ENCODE peak calls at places on chromosomes 7 and 10, in nine cellular contexts. One of them, this sample, is unnamed.

GRCh38 chr10:112934193-112934592 is 15.9 kb upstream of the TCF7L2 start:
- DNase-seq in IMR-90: no peak
- DNase-seq in brain microvascular endothelial cell: no peak
- DNase-seq in A549: no peak
- DNase-seq in Panc1: no peak
- DNase-seq in GM12878: no peak
- DNase-seq in CD8-positive, alpha-beta memory T cell: no peak
- DNase-seq in GM12865: no peak
- DNase-seq in lung: no peak
- DNase-seq in this sample: no peak

GRCh38 chr7:80703272-80703671 is 64.8 kb downstream of the CD36 start:
- DNase-seq in IMR-90: no peak
- DNase-seq in brain microvascular endothelial cell: peak; percentile 22
- DNase-seq in A549: no peak
- DNase-seq in Panc1: no peak
- DNase-seq in GM12878: no peak
- DNase-seq in CD8-positive, alpha-beta memory T cell: no peak
- DNase-seq in GM12865: no peak
- DNase-seq in lung: no peak
- DNase-seq in this sample: no peak

GRCh38 chr7:95684037-95684436 is 87.7 kb upstream of the PDK4 start:
- DNase-seq in IMR-90: peak; percentile 30
- DNase-seq in brain microvascular endothelial cell: peak; percentile 31
- DNase-seq in A549: peak; percentile 18
- DNase-seq in Panc1: peak; percentile 45
- DNase-seq in GM12878: no peak
- DNase-seq in CD8-positive, alpha-beta memory T cell: no peak
- DNase-seq in GM12865: no peak
- DNase-seq in lung: no peak
- DNase-seq in this sample: no peak

GRCh38 chr10:133461841-133462240 is 8.1 kb downstream of the SCART1 start:
- DNase-seq in IMR-90: no peak
- DNase-seq in brain microvascular endothelial cell: no peak
- DNase-seq in A549: no peak
- DNase-seq in Panc1: no peak
- DNase-seq in GM12878: no peak
- DNase-seq in CD8-positive, alpha-beta memory T cell: no peak
- DNase-seq in GM12865: no peak
- DNase-seq in lung: peak; percentile 11
- DNase-seq in this sample: no peak

GRCh38 chr10:124564881-124565280 is 103.3 kb downstream of the LHPP start:
- DNase-seq in IMR-90: no peak
- DNase-seq in brain microvascular endothelial cell: no peak
- DNase-seq in A549: no peak
- DNase-seq in Panc1: no peak
- DNase-seq in GM12878: no peak
- DNase-seq in CD8-positive, alpha-beta memory T cell: no peak
- DNase-seq in GM12865: no peak
- DNase-seq in lung: no peak
- DNase-seq in this sample: no peak

GRCh38 chr7:138705122-138705521 is 4.0 kb upstream of the SVOPL start:
- DNase-seq in IMR-90: no peak
- DNase-seq in brain microvascular endothelial cell: no peak
- DNase-seq in A549: no peak
- DNase-seq in Panc1: no peak
- DNase-seq in GM12878: no peak
- DNase-seq in CD8-positive, alpha-beta memory T cell: no peak
- DNase-seq in GM12865: no peak
- DNase-seq in lung: no peak
- DNase-seq in this sample: no peak

GRCh38 chr10:60606343-60607080 is 171.8 kb upstream of the CDK1 start:
- DNase-seq in IMR-90: peak; percentile 59
- DNase-seq in brain microvascular endothelial cell: peak; percentile 68
- DNase-seq in A549: no peak
- DNase-seq in Panc1: no peak
- DNase-seq in GM12878: no peak
- DNase-seq in CD8-positive, alpha-beta memory T cell: no peak
- DNase-seq in GM12865: no peak
- DNase-seq in lung: no peak
- DNase-seq in this sample: no peak

GRCh38 chr10:14601872-14602725 is 172.6 kb downstream of the FAM107B start:
- DNase-seq in IMR-90: peak; percentile 84
- DNase-seq in brain microvascular endothelial cell: peak; percentile 89
- DNase-seq in A549: peak; percentile 61
- DNase-seq in Panc1: no peak
- DNase-seq in GM12878: peak; percentile 62
- DNase-seq in CD8-positive, alpha-beta memory T cell: peak; percentile 45
- DNase-seq in GM12865: peak; percentile 89
- DNase-seq in lung: peak; percentile 67
- DNase-seq in this sample: no peak

GRCh38 chr7:42491106-42491505 is 254.1 kb upstream of the GLI3 start:
- DNase-seq in IMR-90: no peak
- DNase-seq in brain microvascular endothelial cell: no peak
- DNase-seq in A549: no peak
- DNase-seq in Panc1: no peak
- DNase-seq in GM12878: no peak
- DNase-seq in CD8-positive, alpha-beta memory T cell: no peak
- DNase-seq in GM12865: no peak
- DNase-seq in lung: no peak
- DNase-seq in this sample: no peak

GRCh38 chr7:70193514-70193913 is 595.2 kb downstream of the AUTS2 start:
- DNase-seq in IMR-90: peak; percentile 1
- DNase-seq in brain microvascular endothelial cell: no peak
- DNase-seq in A549: no peak
- DNase-seq in Panc1: no peak
- DNase-seq in GM12878: no peak
- DNase-seq in CD8-positive, alpha-beta memory T cell: no peak
- DNase-seq in GM12865: peak; percentile 39
- DNase-seq in lung: no peak
- DNase-seq in this sample: peak; percentile 14

GRCh38 chr7:3943779-3944520 is 642.9 kb downstream of the SDK1 start:
- DNase-seq in IMR-90: no peak
- DNase-seq in brain microvascular endothelial cell: no peak
- DNase-seq in A549: no peak
- DNase-seq in Panc1: no peak
- DNase-seq in GM12878: no peak
- DNase-seq in CD8-positive, alpha-beta memory T cell: no peak
- DNase-seq in GM12865: no peak
- DNase-seq in lung: no peak
- DNase-seq in this sample: no peak

DNA sequence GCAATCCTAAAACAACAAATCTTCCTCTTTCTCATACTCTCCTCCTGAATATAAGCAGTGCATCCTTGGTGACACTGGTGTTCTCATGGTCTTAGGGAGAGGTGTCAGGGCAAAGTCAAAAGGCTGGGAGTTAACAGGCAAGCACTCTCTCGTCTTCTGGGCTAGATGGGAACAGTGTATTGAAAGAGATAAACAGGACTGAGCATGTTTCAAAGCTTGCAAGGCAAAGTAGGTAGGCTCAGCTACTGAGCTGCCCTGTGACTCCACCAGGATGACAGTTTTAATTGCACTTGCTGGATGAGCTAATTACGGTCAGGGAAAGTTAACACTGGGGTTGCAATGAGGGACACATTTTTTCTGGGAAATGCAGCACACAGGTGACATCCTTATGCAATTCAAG is 554.9 kb upstream of the NRP1 start:
- DNase-seq in IMR-90: no peak
- DNase-seq in brain microvascular endothelial cell: no peak
- DNase-seq in A549: no peak
- DNase-seq in Panc1: no peak
- DNase-seq in GM12878: no peak
- DNase-seq in CD8-positive, alpha-beta memory T cell: no peak
- DNase-seq in GM12865: no peak
- DNase-seq in lung: no peak
- DNase-seq in this sample: no peak
- H3K4me3 ChIP-seq in IMR-90: no peak overlapping the region
- H3K4me3 ChIP-seq in brain microvascular endothelial cell: no peak overlapping the region
- H3K4me3 ChIP-seq in A549: no peak overlapping the region
- H3K4me3 ChIP-seq in Panc1: no peak overlapping the region
- H3K4me3 ChIP-seq in GM12878: no peak overlapping the region
- H3K4me3 ChIP-seq in CD8-positive, alpha-beta memory T cell: no peak overlapping the region
- H3K4me3 ChIP-seq in GM12865: no peak overlapping the region
- H3K4me3 ChIP-seq in lung: no peak overlapping the region
- H3K4me3 ChIP-seq in this sample: no peak overlapping the region

GRCh38 chr10:103472005-103472404 is 7.0 kb downstream of the CALHM3 start:
- DNase-seq in IMR-90: no peak
- DNase-seq in brain microvascular endothelial cell: no peak
- DNase-seq in A549: no peak
- DNase-seq in Panc1: no peak
- DNase-seq in GM12878: no peak
- DNase-seq in CD8-positive, alpha-beta memory T cell: no peak
- DNase-seq in GM12865: peak; percentile 88
- DNase-seq in lung: no peak
- DNase-seq in this sample: no peak
- H3K4me3 ChIP-seq in IMR-90: no peak overlapping the region
- H3K4me3 ChIP-seq in brain microvascular endothelial cell: no peak overlapping the region
- H3K4me3 ChIP-seq in A549: no peak overlapping the region
- H3K4me3 ChIP-seq in Panc1: no peak overlapping the region
- H3K4me3 ChIP-seq in GM12878: peak overlapping the region; percentile 62
- H3K4me3 ChIP-seq in CD8-positive, alpha-beta memory T cell: no peak overlapping the region
- H3K4me3 ChIP-seq in GM12865: peak overlapping the region; percentile 60
- H3K4me3 ChIP-seq in lung: no peak overlapping the region
- H3K4me3 ChIP-seq in this sample: no peak overlapping the region

DNA sequence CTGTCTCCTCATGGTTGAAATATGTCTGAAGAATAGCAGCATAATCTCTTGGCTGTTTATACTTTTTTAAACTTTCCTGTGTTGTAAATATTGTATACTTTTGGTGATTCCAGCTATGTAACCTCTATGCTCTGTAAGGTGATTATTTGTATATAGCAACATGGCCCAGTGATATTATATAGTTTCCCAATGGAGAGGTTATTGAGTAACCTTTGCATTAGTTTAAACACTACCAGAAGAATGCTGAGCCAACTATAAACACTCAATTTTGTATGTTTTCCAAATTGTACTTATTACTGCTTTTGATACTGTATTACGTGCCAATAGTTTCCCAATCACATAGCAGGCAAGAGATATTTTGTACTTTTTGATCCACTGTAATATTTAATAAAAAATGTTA is 172.1 kb downstream of the RTKN2 start:
- DNase-seq in IMR-90: peak; percentile 68
- DNase-seq in brain microvascular endothelial cell: no peak
- DNase-seq in A549: no peak
- DNase-seq in Panc1: no peak
- DNase-seq in GM12878: no peak
- DNase-seq in CD8-positive, alpha-beta memory T cell: no peak
- DNase-seq in GM12865: no peak
- DNase-seq in lung: no peak
- DNase-seq in this sample: no peak
- H3K4me3 ChIP-seq in IMR-90: no peak overlapping the region
- H3K4me3 ChIP-seq in brain microvascular endothelial cell: no peak overlapping the region
- H3K4me3 ChIP-seq in A549: no peak overlapping the region
- H3K4me3 ChIP-seq in Panc1: no peak overlapping the region
- H3K4me3 ChIP-seq in GM12878: no peak overlapping the region
- H3K4me3 ChIP-seq in CD8-positive, alpha-beta memory T cell: no peak overlapping the region
- H3K4me3 ChIP-seq in GM12865: no peak overlapping the region
- H3K4me3 ChIP-seq in lung: no peak overlapping the region
- H3K4me3 ChIP-seq in this sample: no peak overlapping the region

GRCh38 chr10:79084972-79085597 is 16.3 kb downstream of the ZMIZ1 start:
- DNase-seq in IMR-90: no peak
- DNase-seq in brain microvascular endothelial cell: no peak
- DNase-seq in A549: no peak
- DNase-seq in Panc1: no peak
- DNase-seq in GM12878: no peak
- DNase-seq in CD8-positive, alpha-beta memory T cell: no peak
- DNase-seq in GM12865: peak; percentile 29
- DNase-seq in lung: no peak
- DNase-seq in this sample: peak; percentile 79
- H3K4me3 ChIP-seq in IMR-90: no peak overlapping the region
- H3K4me3 ChIP-seq in brain microvascular endothelial cell: no peak overlapping the region
- H3K4me3 ChIP-seq in A549: no peak overlapping the region
- H3K4me3 ChIP-seq in Panc1: no peak overlapping the region
- H3K4me3 ChIP-seq in GM12878: no peak overlapping the region
- H3K4me3 ChIP-seq in CD8-positive, alpha-beta memory T cell: no peak overlapping the region
- H3K4me3 ChIP-seq in GM12865: no peak overlapping the region
- H3K4me3 ChIP-seq in lung: no peak overlapping the region
- H3K4me3 ChIP-seq in this sample: no peak overlapping the region

GRCh38 chr7:11379641-11380040 is 406.0 kb downstream of the PHF14 start:
- DNase-seq in IMR-90: no peak
- DNase-seq in brain microvascular endothelial cell: no peak
- DNase-seq in A549: no peak
- DNase-seq in Panc1: no peak
- DNase-seq in GM12878: no peak
- DNase-seq in CD8-positive, alpha-beta memory T cell: no peak
- DNase-seq in GM12865: no peak
- DNase-seq in lung: no peak
- DNase-seq in this sample: no peak

GRCh38 chr7:11374629-11375028 is 401.0 kb downstream of the PHF14 start:
- DNase-seq in IMR-90: no peak
- DNase-seq in brain microvascular endothelial cell: no peak
- DNase-seq in A549: no peak
- DNase-seq in Panc1: no peak
- DNase-seq in GM12878: no peak
- DNase-seq in CD8-positive, alpha-beta memory T cell: no peak
- DNase-seq in GM12865: no peak
- DNase-seq in lung: no peak
- DNase-seq in this sample: no peak

GRCh38 chr7:11376549-11376948 is 402.9 kb downstream of the PHF14 start:
- DNase-seq in IMR-90: no peak
- DNase-seq in brain microvascular endothelial cell: no peak
- DNase-seq in A549: no peak
- DNase-seq in Panc1: no peak
- DNase-seq in GM12878: no peak
- DNase-seq in CD8-positive, alpha-beta memory T cell: no peak
- DNase-seq in GM12865: no peak
- DNase-seq in lung: no peak
- DNase-seq in this sample: no peak

GRCh38 chr7:11369696-11370095 is 396.0 kb downstream of the PHF14 start:
- DNase-seq in IMR-90: no peak
- DNase-seq in brain microvascular endothelial cell: no peak
- DNase-seq in A549: no peak
- DNase-seq in Panc1: no peak
- DNase-seq in GM12878: no peak
- DNase-seq in CD8-positive, alpha-beta memory T cell: no peak
- DNase-seq in GM12865: no peak
- DNase-seq in lung: no peak
- DNase-seq in this sample: no peak

GRCh38 chr7:11373546-11374142 is 400.0 kb downstream of the PHF14 start:
- DNase-seq in IMR-90: no peak
- DNase-seq in brain microvascular endothelial cell: no peak
- DNase-seq in A549: peak; percentile 2
- DNase-seq in Panc1: peak; percentile 7
- DNase-seq in GM12878: no peak
- DNase-seq in CD8-positive, alpha-beta memory T cell: no peak
- DNase-seq in GM12865: no peak
- DNase-seq in lung: no peak
- DNase-seq in this sample: no peak
- H3K4me3 ChIP-seq in IMR-90: no peak overlapping the region
- H3K4me3 ChIP-seq in brain microvascular endothelial cell: no peak overlapping the region
- H3K4me3 ChIP-seq in A549: no peak overlapping the region
- H3K4me3 ChIP-seq in Panc1: no peak overlapping the region
- H3K4me3 ChIP-seq in GM12878: no peak overlapping the region
- H3K4me3 ChIP-seq in CD8-positive, alpha-beta memory T cell: no peak overlapping the region
- H3K4me3 ChIP-seq in GM12865: no peak overlapping the region
- H3K4me3 ChIP-seq in lung: no peak overlapping the region
- H3K4me3 ChIP-seq in this sample: no peak overlapping the region

This sample was measured in thyroid gland.